ENCODE peak calls at places on chromosome 16, in four cellular contexts. D is AG09319, A is HFFc6, L is lung microvascular endothelial cell. G is an unnamed sample.
A peak's percentile ranks its signal among the peaks of the same experiment; 100 is the strongest.

GRCh38 chr16:67170948-67171649 is 761 bp downstream of the NOL3 start:
- DNase-seq in D (no peak), A (no peak), L (no peak), G (no peak)

GRCh38 chr16:66935319-66936011 is at the start of gene CES2:
- DNase-seq in D (no peak), A (peak; percentile 43), L (peak; percentile 36), G (no peak)

GRCh38 chr16:89199241-89200123 is 855 bp downstream of the SLC22A31 start:
- DNase-seq in D (no peak), A (no peak), L (no peak), G (no peak)

GRCh38 chr16:30651124-30652004 is 604 bp downstream of the PRR14 start:
- DNase-seq in D (peak; percentile 35), A (peak; percentile 54), L (peak; percentile 78), G (peak; percentile 54)

GRCh38 chr16:58843675-58844074 is 109.6 kb upstream of the GOT2 start:
- DNase-seq in D (peak; percentile 8), A (peak; percentile 46), L (peak; percentile 26), G (peak; percentile 47)

GRCh38 chr16:4537376-4538066 is 1.1 kb downstream of the CDIP1 start:
- DNase-seq in D (no peak), A (no peak), L (peak; percentile 30), G (no peak)

GRCh38 chr16:1771072-1771863 is at the start of gene NME3:
- DNase-seq in D (no peak), A (peak; percentile 47), L (peak; percentile 72), G (peak; percentile 54)

GRCh38 chr16:54929090-54930033 is 1.3 kb upstream of the IRX5 start:
- DNase-seq in D (peak; percentile 96), A (peak; percentile 99), L (peak; percentile 100), G (peak; percentile 98)

GRCh38 chr16:838741-839140 is 38.2 kb upstream of the GNG13 start:
- DNase-seq in D (no peak), A (no peak), L (no peak), G (no peak)

GRCh38 chr16:28867241-28867640 is 3.6 kb downstream of the SH2B1 start:
- DNase-seq in D (no peak), A (no peak), L (no peak), G (no peak)

GRCh38 chr16:505479-506245 is 21.9 kb upstream of the CAPN15 start:
- DNase-seq in D (no peak), A (no peak), L (no peak), G (no peak)

GRCh38 chr16:4411684-4412083 is 4.7 kb downstream of the CORO7 start:
- DNase-seq in D (no peak), A (no peak), L (no peak), G (no peak)

GRCh38 chr16:87264634-87265033 is 52.6 kb downstream of the C16orf95 start:
- DNase-seq in D (no peak), A (no peak), L (no peak), G (no peak)

GRCh38 chr16:70476272-70477020 is 22.1 kb downstream of the FCSK start:
- DNase-seq in D (no peak), A (peak; percentile 76), L (peak; percentile 61), G (no peak)

GRCh38 chr16:31636433-31636832 is 108.7 kb downstream of the AHSP start:
- DNase-seq in D (no peak), A (no peak), L (no peak), G (no peak)

GRCh38 chr16:73142995-73143394 is 95.1 kb upstream of the ZFHX3 start:
- DNase-seq in D (no peak), A (no peak), L (no peak), G (no peak)

GRCh38 chr16:79334127-79334526 is 266.4 kb downstream of the MAF start:
- DNase-seq in D (no peak), A (no peak), L (no peak), G (peak; percentile 32)

G was measured in SK-MEL-5.